ENCODE peak calls at places on chromosomes 5 and 9, in four cellular contexts. I is colonic mucosa, D is tibial nerve, L is IMR-90. Q is an unnamed sample. For H3K4me1, the result is how much of the 10 kb centered on the place peaks cover.

GRCh38 chr9:72524820-72525539 is 3.6 kb downstream of the TMC1 start:
- DNase-seq in I (peak), D (no peak), L (peak), Q (no peak)

GRCh38 chr5:135965504-135965903 is 10.7 kb upstream of the LECT2 start:
- DNase-seq in D (no peak), L (no peak), I (no peak), Q (no peak)

GRCh38 chr5:161547573-161548471 is 1.3 kb upstream of the GABRB2 start:
- DNase-seq in D (no peak), I (peak), L (no peak), Q (peak)

GRCh38 chr5:138725885-138726457 is 27.3 kb upstream of the CTNNA1 start:
- DNase-seq in L (no peak), I (no peak), D (no peak), Q (no peak)

GRCh38 chr5:114744406-114744805 is 382.5 kb downstream of the KCNN2 start:
- DNase-seq in L (no peak), D (no peak), I (no peak), Q (no peak)

GRCh38 chr5:51109786-51110410 is 273.4 kb upstream of the ISL1 start:
- DNase-seq in D (no peak), I (no peak), L (no peak), Q (no peak)

GRCh38 chr9:96150324-96151023 is 151.5 kb downstream of the HSD17B3 start:
- DNase-seq in I (no peak), D (no peak), L (no peak), Q (no peak)

GRCh38 chr5:159412284-159413046 is 82.2 kb upstream of the IL12B start:
- DNase-seq in I (peak), L (no peak), D (no peak), Q (no peak)

GRCh38 chr5:72394688-72395087 is 74.5 kb downstream of the PTCD2 start:
- DNase-seq in L (no peak), I (no peak), D (no peak), Q (no peak)

GRCh38 chr5:32325067-32325466 is 12.3 kb upstream of the MTMR12 start:
- DNase-seq in D (no peak), I (no peak), L (peak), Q (no peak)

GRCh38 chr5:17172801-17173200 is 44.6 kb upstream of the BASP1 start:
- DNase-seq in I (no peak), L (no peak), D (no peak), Q (no peak)

GRCh38 chr9:34651876-34652602 is at the start of gene IL11RA:
- DNase-seq in D (peak), L (peak), I (peak), Q (peak)

GRCh38 chr5:88829053-88829452 is 53.9 kb downstream of the MEF2C start:
- DNase-seq in L (no peak), I (no peak), D (no peak), Q (no peak)

GRCh38 chr9:97900738-97901565 is 21.3 kb downstream of the TRMO start:
- DNase-seq in L (peak), I (no peak), D (no peak), Q (no peak)

GRCh38 chr5:1529498-1529897 is 5.7 kb upstream of the LPCAT1 start:
- DNase-seq in D (no peak), I (no peak), L (no peak), Q (no peak)

GRCh38 chr5:177537389-177538361 is 16.7 kb downstream of the FAM193B start:
- DNase-seq in I (peak), L (peak), D (no peak), Q (no peak)

GRCh38 chr9:36064448-36065037 is 27.8 kb downstream of the RECK start:
- DNase-seq in D (no peak), I (no peak), L (peak), Q (no peak)

GRCh38 chr5:135193213-135194125 is 159.4 kb upstream of the PITX1 start:
- DNase-seq in L (peak), I (no peak), D (no peak), Q (no peak)

GRCh38 chr5:1806974-1807373 is 5.8 kb downstream of the NDUFS6 start:
- DNase-seq in I (no peak), L (no peak), D (no peak), Q (no peak)

GRCh38 chr5:159330131-159330530 is at the start of gene IL12B:
- DNase-seq in I (no peak), L (peak), D (no peak), Q (no peak)

GRCh38 chr5:102119252-102119651 is 176.8 kb downstream of the SLCO4C1 start:
- DNase-seq in D (no peak), I (no peak), L (no peak), Q (no peak)

GRCh38 chr5:143014017-143014651 is 244.0 kb downstream of the ARHGAP26 start:
- DNase-seq in D (no peak), L (no peak), I (no peak), Q (no peak)

GRCh38 chr5:159094745-159095144 is 5.0 kb downstream of the EBF1 start:
- DNase-seq in I (peak), L (peak), D (peak), Q (peak)

GRCh38 chr9:85536076-85536475 is 205.7 kb downstream of the AGTPBP1 start:
- DNase-seq in I (no peak), D (no peak), L (peak), Q (no peak)

GRCh38 chr9:76176176-76176575 is 218.1 kb downstream of the RFK start:
- DNase-seq in I (no peak), D (no peak), L (no peak), Q (no peak)

GRCh38 chr9:99019523-99020331 is 76.0 kb downstream of the COL15A1 start:
- DNase-seq in L (peak), D (no peak), I (no peak), Q (no peak)

GRCh38 chr9:130741831-130742449 is 48.4 kb downstream of the EXOSC2 start:
- DNase-seq in L (peak), D (no peak), I (no peak), Q (no peak)

GRCh38 chr9:88980732-88981336 is 10.4 kb upstream of the S1PR3 start:
- DNase-seq in D (no peak), L (peak), I (no peak), Q (no peak)

GRCh38 chr5:151480384-151480783 is 33.0 kb downstream of the SLC36A1 start:
- DNase-seq in D (no peak), I (no peak), L (peak), Q (no peak)

GRCh38 chr5:147559725-147560124 is 49.9 kb upstream of the DPYSL3 start:
- DNase-seq in L (no peak), D (no peak), I (no peak), Q (no peak)

DNA sequence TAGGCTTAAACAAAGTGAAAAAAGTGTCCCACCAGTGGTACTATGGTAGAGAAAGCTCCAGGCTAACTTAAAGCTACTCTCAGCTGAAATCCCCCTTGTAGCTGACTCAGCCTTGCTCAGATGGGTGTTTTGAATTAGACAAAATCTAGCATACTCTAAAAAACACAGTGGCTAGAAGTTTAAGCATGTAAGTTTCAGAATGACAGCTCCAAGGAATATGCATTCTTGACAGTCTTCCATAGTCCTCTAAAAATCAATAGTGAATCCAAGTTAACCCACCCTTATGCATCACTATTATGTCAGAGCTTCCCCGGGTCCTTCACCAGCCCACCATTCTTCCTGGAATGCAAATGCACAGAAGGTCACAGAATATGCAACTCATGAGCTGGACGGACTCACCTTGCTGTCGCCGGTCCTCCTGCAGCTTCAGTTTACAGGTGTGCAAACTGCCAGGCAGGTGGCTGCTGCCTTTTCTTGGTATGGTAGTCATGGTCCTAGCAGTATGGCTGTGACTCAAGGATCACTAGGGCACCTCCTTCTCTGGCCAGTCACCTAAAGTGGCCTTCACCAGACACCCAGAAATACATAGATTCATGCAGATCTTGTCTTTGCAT is 668 bp downstream of the RANBP3L start:
- DNase-seq in I (no peak), D (no peak), L (peak), Q (no peak)
- H3K4me3 ChIP-seq in I (no peak), D (no peak), L (no peak), Q (peak)

GRCh38 chr5:157626831-157627230 is 25.4 kb downstream of the SOX30 start:
- DNase-seq in D (no peak), I (no peak), L (no peak), Q (no peak)
- TF ChIP-seq CTCF in D (no peak), I (no peak), L (no peak), Q (no peak)

DNA sequence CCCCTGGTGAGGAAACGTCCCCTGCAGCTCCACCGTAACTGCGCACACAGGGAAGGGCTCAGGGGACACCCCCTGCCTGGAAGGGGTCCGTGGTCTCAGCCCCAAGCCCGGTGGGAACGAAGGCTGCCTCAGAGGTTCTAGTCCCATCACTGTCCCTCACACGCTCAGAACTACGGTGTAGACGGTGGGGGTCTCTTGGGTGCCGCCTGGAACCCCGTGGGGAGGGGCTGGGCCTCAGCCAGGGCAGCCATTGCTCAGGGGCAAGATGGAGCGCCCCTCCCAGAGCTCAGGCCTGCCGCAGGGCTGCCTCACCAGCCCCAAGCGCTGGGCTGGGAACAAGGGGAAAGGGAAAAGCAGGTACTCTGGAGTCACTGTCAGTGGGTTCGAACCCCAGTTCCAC is 2.9 kb downstream of the AGPAT2 start:
- DNase-seq in L (no peak), I (no peak), D (no peak), Q (no peak)
- H3K4me1 ChIP-seq in L (under half), I (under half), D (under half), Q (under half)

GRCh38 chr5:144951001-144951400 is 780.3 kb downstream of the KCTD16 start:
- DNase-seq in L (no peak), D (no peak), I (no peak), Q (no peak)
- H3K4me3 ChIP-seq in L (no peak), D (no peak), I (no peak), Q (no peak)

GRCh38 chr9:7273575-7273974 is 515.8 kb downstream of the KDM4C start:
- DNase-seq in I (no peak), L (peak), D (no peak), Q (no peak)
- TF ChIP-seq CTCF in I (no peak), L (peak), D (no peak), Q (no peak)

DNA sequence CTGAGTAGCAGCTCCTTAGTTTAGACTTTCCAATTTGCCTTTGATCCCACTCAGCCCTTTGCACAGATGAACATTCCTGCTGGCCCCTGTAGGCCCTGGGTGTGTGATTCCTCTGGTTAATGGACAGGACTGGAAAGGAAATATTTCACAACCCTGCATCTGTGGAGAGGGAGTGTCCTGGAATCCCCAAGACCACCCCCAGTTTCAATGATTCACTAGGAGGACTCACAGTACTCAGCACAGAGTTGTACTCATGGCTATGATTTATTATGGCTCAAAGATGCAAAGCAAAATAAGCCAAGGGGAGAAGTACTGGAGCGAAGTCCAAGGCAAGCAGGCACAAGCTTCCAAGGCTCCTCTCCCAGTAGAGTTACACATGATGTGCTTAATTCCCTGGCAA is 42.4 kb upstream of the TJP2 start:
- DNase-seq in D (no peak), L (peak), I (no peak), Q (no peak)
- H3K4me1 ChIP-seq in D (under half), L (under half), I (under half), Q (under half)

DNA sequence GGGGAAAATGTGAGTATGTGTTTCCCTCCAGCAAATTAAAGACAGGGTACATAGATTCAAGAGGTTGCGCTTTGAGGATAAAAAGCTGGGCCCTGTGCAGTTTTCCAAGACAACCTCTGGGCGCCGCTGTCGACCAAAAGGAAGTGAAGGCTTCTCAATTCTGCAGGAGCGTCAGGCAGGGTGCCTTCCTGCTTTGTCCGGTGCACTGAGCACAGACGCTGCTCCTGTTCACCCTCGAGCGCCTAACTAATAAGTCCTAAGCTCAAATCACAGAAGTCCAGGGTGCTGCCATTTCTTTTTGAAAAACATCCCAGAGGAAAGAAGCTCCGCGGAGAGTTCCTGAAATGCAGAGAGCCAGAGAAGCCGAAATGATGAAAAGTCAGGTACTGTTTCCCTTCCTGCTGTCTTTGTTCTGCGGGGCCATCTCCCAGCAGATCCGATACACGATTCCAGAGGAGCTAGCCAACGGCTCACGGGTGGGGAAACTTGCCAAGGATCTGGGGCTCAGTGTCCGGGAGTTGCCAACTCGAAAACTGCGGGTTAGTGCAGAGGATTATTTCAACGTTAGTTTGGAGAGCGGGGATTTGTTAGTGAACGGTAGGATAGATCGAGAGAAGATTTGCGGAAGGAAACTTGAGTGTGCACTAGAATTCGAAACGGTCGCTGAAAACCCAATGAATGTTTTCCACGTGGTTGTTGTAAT is at the start of gene PCDHGB1:
- DNase-seq in D (no peak), L (peak), I (no peak), Q (no peak)
- H3K4me3 ChIP-seq in D (no peak), L (peak), I (no peak), Q (peak)

GRCh38 chr5:10220253-10220652 is 29.4 kb downstream of the ATPSCKMT start:
- DNase-seq in D (no peak), L (no peak), I (no peak), Q (no peak)
- TF ChIP-seq CTCF in D (no peak), L (peak), I (no peak), Q (no peak)

GRCh38 chr9:114462791-114463190 is 42.5 kb downstream of the WHRN start:
- DNase-seq in L (no peak), D (no peak), I (no peak), Q (no peak)

GRCh38 chr9:114461468-114461867 is 43.8 kb downstream of the WHRN start:
- DNase-seq in I (no peak), D (no peak), L (no peak), Q (no peak)

GRCh38 chr9:114456929-114457328 is 48.3 kb downstream of the WHRN start:
- DNase-seq in L (no peak), I (no peak), D (no peak), Q (no peak)

GRCh38 chr9:114460513-114461225 is 44.6 kb downstream of the WHRN start:
- DNase-seq in L (no peak), D (no peak), I (no peak), Q (no peak)

GRCh38 chr9:114459464-114459863 is 45.8 kb downstream of the WHRN start:
- DNase-seq in L (no peak), I (no peak), D (no peak), Q (no peak)
- H3K4me1 ChIP-seq in L (under half), I (under half), D (under half), Q (under half)

GRCh38 chr9:110255417-110256141 is 728 bp downstream of the TXN start:
- DNase-seq in L (peak), I (peak), D (peak), Q (peak)

GRCh38 chr9:110254500-110254899 is 1.8 kb downstream of the TXN start:
- DNase-seq in D (no peak), L (no peak), I (no peak), Q (no peak)

GRCh38 chr9:110255064-110255416 is 1.3 kb downstream of the TXN start:
- DNase-seq in I (peak), L (no peak), D (no peak), Q (peak)

GRCh38 chr9:110251212-110251611 is 5.1 kb downstream of the TXN start:
- DNase-seq in L (no peak), D (no peak), I (no peak), Q (no peak)

DNA sequence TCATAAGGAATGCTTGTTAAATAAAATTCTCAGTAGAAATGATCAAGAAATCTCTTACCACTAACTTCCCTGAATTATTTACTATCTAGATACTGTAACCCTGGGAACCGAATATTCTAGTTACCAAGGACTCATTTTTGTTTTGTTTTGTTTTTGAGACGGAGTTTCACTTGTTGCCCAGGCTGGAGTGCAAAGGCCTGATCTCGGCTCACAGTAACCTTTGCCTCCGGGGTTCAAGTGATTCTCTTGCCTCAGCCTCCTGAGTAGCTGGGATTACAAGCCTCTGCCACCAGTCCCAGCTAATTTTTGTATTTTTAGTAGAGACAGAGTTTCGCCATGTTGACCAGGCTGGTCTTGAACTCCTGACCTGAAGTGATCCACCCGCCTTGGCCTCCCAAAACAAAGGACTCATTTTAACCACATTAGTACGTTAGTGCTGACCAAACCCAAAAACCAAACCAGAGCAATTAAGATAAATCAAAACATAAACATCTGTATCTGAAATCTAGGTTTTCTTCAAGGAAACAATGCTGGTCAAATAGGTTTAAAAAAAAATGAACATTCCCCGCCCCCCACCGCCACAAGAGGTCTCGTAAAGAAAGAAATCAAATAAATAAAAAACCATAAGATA is 3.7 kb downstream of the TXN start:
- DNase-seq in L (no peak), D (no peak), I (no peak), Q (no peak)
- H3K4me3 ChIP-seq in L (no peak), D (no peak), I (no peak), Q (peak)